ENCODE peak calls at places on chromosomes 7 and 10, in seven cellular contexts. One of them, this sample, is unnamed.

GRCh38 chr7:132464740-132465139 is 111.5 kb downstream of the PLXNA4 start:
- DNase-seq in ELR: peak
- DNase-seq in MV-4-11: no peak
- DNase-seq in AG08396: peak
- DNase-seq in caudate nucleus: no peak
- DNase-seq in T-helper 17 cell: no peak
- DNase-seq in colonic mucosa: no peak
- DNase-seq in this sample: no peak

GRCh38 chr7:108358553-108358952 is 97.7 kb downstream of the NRCAM start:
- DNase-seq in ELR: peak
- DNase-seq in MV-4-11: no peak
- DNase-seq in AG08396: peak
- DNase-seq in caudate nucleus: no peak
- DNase-seq in T-helper 17 cell: no peak
- DNase-seq in colonic mucosa: no peak
- DNase-seq in this sample: no peak

GRCh38 chr7:112204776-112205347 is 1.3 kb downstream of the DOCK4 start:
- DNase-seq in ELR: peak
- DNase-seq in MV-4-11: peak
- DNase-seq in AG08396: no peak
- DNase-seq in caudate nucleus: no peak
- DNase-seq in T-helper 17 cell: no peak
- DNase-seq in colonic mucosa: peak
- DNase-seq in this sample: no peak

GRCh38 chr10:62541811-62542210 is 167.6 kb downstream of the ZNF365 start:
- DNase-seq in ELR: no peak
- DNase-seq in MV-4-11: peak
- DNase-seq in AG08396: no peak
- DNase-seq in caudate nucleus: no peak
- DNase-seq in T-helper 17 cell: no peak
- DNase-seq in colonic mucosa: no peak
- DNase-seq in this sample: no peak

GRCh38 chr7:111736475-111736874 is 174.2 kb upstream of the IMMP2L start:
- DNase-seq in ELR: peak
- DNase-seq in MV-4-11: no peak
- DNase-seq in AG08396: no peak
- DNase-seq in caudate nucleus: no peak
- DNase-seq in T-helper 17 cell: no peak
- DNase-seq in colonic mucosa: no peak
- DNase-seq in this sample: no peak

GRCh38 chr7:150372271-150373048 is 3.8 kb downstream of the REPIN1 start:
- DNase-seq in ELR: no peak
- DNase-seq in MV-4-11: no peak
- DNase-seq in AG08396: no peak
- DNase-seq in caudate nucleus: no peak
- DNase-seq in T-helper 17 cell: no peak
- DNase-seq in colonic mucosa: peak
- DNase-seq in this sample: no peak

GRCh38 chr10:102633282-102633681 is 11.0 kb upstream of the TRIM8 start:
- DNase-seq in ELR: peak
- DNase-seq in MV-4-11: peak
- DNase-seq in AG08396: no peak
- DNase-seq in caudate nucleus: no peak
- DNase-seq in T-helper 17 cell: no peak
- DNase-seq in colonic mucosa: no peak
- DNase-seq in this sample: no peak

GRCh38 chr10:23331567-23332290 is 12.9 kb downstream of the C10orf67 start:
- DNase-seq in ELR: peak
- DNase-seq in MV-4-11: peak
- DNase-seq in AG08396: no peak
- DNase-seq in caudate nucleus: no peak
- DNase-seq in T-helper 17 cell: no peak
- DNase-seq in colonic mucosa: no peak
- DNase-seq in this sample: no peak

GRCh38 chr10:62839595-62839994 is 23.4 kb upstream of the EGR2 start:
- DNase-seq in ELR: no peak
- DNase-seq in MV-4-11: peak
- DNase-seq in AG08396: no peak
- DNase-seq in caudate nucleus: no peak
- DNase-seq in T-helper 17 cell: no peak
- DNase-seq in colonic mucosa: no peak
- DNase-seq in this sample: no peak

GRCh38 chr7:142459557-142459963 is 201.7 kb upstream of the PRSS58 start:
- DNase-seq in ELR: peak
- DNase-seq in MV-4-11: peak
- DNase-seq in AG08396: peak
- DNase-seq in caudate nucleus: peak
- DNase-seq in T-helper 17 cell: no peak
- DNase-seq in colonic mucosa: peak
- DNase-seq in this sample: peak

GRCh38 chr7:158458716-158459282 is 128.8 kb downstream of the PTPRN2 start:
- DNase-seq in ELR: no peak
- DNase-seq in MV-4-11: no peak
- DNase-seq in AG08396: no peak
- DNase-seq in caudate nucleus: no peak
- DNase-seq in T-helper 17 cell: no peak
- DNase-seq in colonic mucosa: no peak
- DNase-seq in this sample: no peak

GRCh38 chr10:35579726-35580420 is 25.3 kb upstream of the GJD4 start:
- DNase-seq in ELR: no peak
- DNase-seq in MV-4-11: no peak
- DNase-seq in AG08396: no peak
- DNase-seq in caudate nucleus: no peak
- DNase-seq in T-helper 17 cell: no peak
- DNase-seq in colonic mucosa: no peak
- DNase-seq in this sample: no peak

GRCh38 chr10:70348228-70348850 is 34.1 kb downstream of the LRRC20 start:
- DNase-seq in ELR: peak
- DNase-seq in MV-4-11: peak
- DNase-seq in AG08396: peak
- DNase-seq in caudate nucleus: no peak
- DNase-seq in T-helper 17 cell: no peak
- DNase-seq in colonic mucosa: peak
- DNase-seq in this sample: no peak

GRCh38 chr10:117429644-117430043 is 54.4 kb upstream of the PDZD8 start:
- DNase-seq in ELR: peak
- DNase-seq in MV-4-11: no peak
- DNase-seq in AG08396: no peak
- DNase-seq in caudate nucleus: no peak
- DNase-seq in T-helper 17 cell: no peak
- DNase-seq in colonic mucosa: no peak
- DNase-seq in this sample: no peak